ENCODE peak calls at places on chromosome 20, in seven cellular contexts. Z is esophagus muscularis mucosa, C is AG04450, L is fibroblast of mammary gland, F is tibial artery, Q is psoas muscle, W is spleen. S is an unnamed sample.

GRCh38 chr20:17888044-17888443 is 80.5 kb downstream of the SNX5 start:
- DNase-seq in W (peak; percentile 47), Z (no peak), Q (no peak), L (no peak), F (no peak), C (no peak), S (no peak)

GRCh38 chr20:380763-381580 is 412 bp downstream of the TRIB3 start:
- DNase-seq in W (peak; percentile 93), Z (no peak), F (peak; percentile 41), C (no peak), Q (peak; percentile 63), L (peak; percentile 40), S (peak; percentile 85)

GRCh38 chr20:34987288-34988175 is 31.9 kb downstream of the MYH7B start:
- DNase-seq in Z (no peak), C (no peak), L (no peak), Q (no peak), W (no peak), F (no peak), S (no peak)

GRCh38 chr20:61120595-61121515 is 131.2 kb upstream of the CDH4 start:
- DNase-seq in L (peak; percentile 88), F (peak; percentile 36), Q (no peak), W (no peak), C (peak; percentile 18), Z (no peak), S (peak; percentile 26)

GRCh38 chr20:34980543-34981213 is 25.0 kb downstream of the MYH7B start:
- DNase-seq in Q (peak; percentile 73), F (no peak), W (no peak), L (peak; percentile 13), Z (no peak), C (no peak), S (no peak)

GRCh38 chr20:18137412-18138265 is at the start of the genes KAT14 and PET117:
- DNase-seq in C (peak; percentile 84), Q (peak; percentile 96), L (peak; percentile 89), Z (peak; percentile 96), F (peak; percentile 85), W (peak; percentile 98), S (peak; percentile 97)

GRCh38 chr20:62875419-62876355 is 14.1 kb upstream of the TCFL5 start:
- DNase-seq in F (peak; percentile 87), Z (no peak), L (peak; percentile 86), W (peak; percentile 84), Q (peak; percentile 90), C (peak; percentile 32), S (peak; percentile 74)

GRCh38 chr20:34946661-34947060 is 8.9 kb downstream of the GSS start:
- DNase-seq in Z (no peak), L (no peak), Q (no peak), W (no peak), C (no peak), F (no peak), S (no peak)

GRCh38 chr20:63536241-63536977 is 767 bp downstream of the PTK6 start:
- DNase-seq in Q (no peak), C (no peak), F (no peak), Z (no peak), L (peak; percentile 57), W (peak; percentile 85), S (peak; percentile 59)

GRCh38 chr20:19565721-19566120 is 192.3 kb upstream of the RIN2 start:
- DNase-seq in L (no peak), F (no peak), W (no peak), Z (no peak), Q (no peak), C (no peak), S (no peak)

GRCh38 chr20:50510706-50511401 is 671 bp downstream of the PTPN1 start:
- DNase-seq in C (no peak), Q (peak; percentile 66), W (peak; percentile 88), L (no peak), F (no peak), Z (no peak), S (peak; percentile 68)

GRCh38 chr20:50513169-50514034 is 3.2 kb downstream of the PTPN1 start:
- DNase-seq in W (no peak), Z (no peak), Q (no peak), C (no peak), F (no peak), L (peak; percentile 88), S (no peak)

GRCh38 chr20:50509923-50510705 is at the start of gene PTPN1:
- DNase-seq in W (peak; percentile 98), F (peak; percentile 98), L (peak; percentile 98), Z (peak; percentile 100), Q (peak; percentile 99), C (peak; percentile 96), S (peak; percentile 96)

GRCh38 chr20:50514035-50514337 is 3.8 kb downstream of the PTPN1 start:
- DNase-seq in Z (no peak), W (no peak), C (no peak), L (no peak), Q (no peak), F (no peak), S (no peak)

DNA sequence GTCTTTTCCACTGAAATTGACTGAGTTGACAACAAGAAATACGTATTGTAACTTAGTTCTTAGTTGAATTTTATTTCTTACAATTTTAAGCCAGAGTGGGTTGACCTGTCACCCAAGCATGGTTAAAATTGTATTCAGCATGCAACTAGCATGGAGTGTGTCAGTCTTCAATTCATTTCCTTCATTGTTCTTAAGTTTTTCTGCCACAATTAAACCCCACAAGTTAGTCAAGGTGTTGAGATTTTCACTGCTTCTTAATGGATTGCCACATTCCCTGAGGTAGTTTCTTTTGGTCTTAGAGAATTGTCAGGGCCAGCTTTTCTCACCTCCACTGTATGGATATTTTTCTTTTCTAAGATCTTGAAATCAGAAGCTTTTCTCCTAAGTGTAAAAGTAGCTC is 2.1 kb downstream of the PTPN1 start:
- DNase-seq in Z (no peak), C (no peak), W (no peak), F (no peak), L (no peak), Q (no peak), S (no peak)
- H3K4me3 ChIP-seq in Z (peak overlapping the region; percentile 91), C (peak overlapping the region; percentile 93), W (peak overlapping the region; percentile 100), F (peak overlapping the region; percentile 91), L (peak overlapping the region; percentile 90), Q (peak overlapping the region; percentile 99), S (no peak overlapping the region)

GRCh38 chr20:42041000-42041565 is 422.9 kb upstream of the CHD6 start:
- DNase-seq in F (no peak), W (no peak), Q (no peak), C (no peak), Z (no peak), L (no peak), S (no peak)
- TF ChIP-seq CTCF in F (no peak), W (no peak), Q (no peak), C (no peak), Z (peak; percentile 7), L (no peak), S (no peak)

GRCh38 chr20:2557873-2558580 is 21.7 kb downstream of the TMC2 start:
- DNase-seq in F (no peak), L (no peak), Q (no peak), C (no peak), W (no peak), Z (no peak), S (no peak)

GRCh38 chr20:2559641-2560040 is 23.3 kb downstream of the TMC2 start:
- DNase-seq in C (no peak), L (no peak), Z (no peak), W (no peak), F (no peak), Q (no peak), S (no peak)

GRCh38 chr20:2563116-2563515 is 26.7 kb downstream of the TMC2 start:
- DNase-seq in Q (no peak), F (no peak), W (no peak), Z (no peak), C (no peak), L (no peak), S (no peak)

DNA sequence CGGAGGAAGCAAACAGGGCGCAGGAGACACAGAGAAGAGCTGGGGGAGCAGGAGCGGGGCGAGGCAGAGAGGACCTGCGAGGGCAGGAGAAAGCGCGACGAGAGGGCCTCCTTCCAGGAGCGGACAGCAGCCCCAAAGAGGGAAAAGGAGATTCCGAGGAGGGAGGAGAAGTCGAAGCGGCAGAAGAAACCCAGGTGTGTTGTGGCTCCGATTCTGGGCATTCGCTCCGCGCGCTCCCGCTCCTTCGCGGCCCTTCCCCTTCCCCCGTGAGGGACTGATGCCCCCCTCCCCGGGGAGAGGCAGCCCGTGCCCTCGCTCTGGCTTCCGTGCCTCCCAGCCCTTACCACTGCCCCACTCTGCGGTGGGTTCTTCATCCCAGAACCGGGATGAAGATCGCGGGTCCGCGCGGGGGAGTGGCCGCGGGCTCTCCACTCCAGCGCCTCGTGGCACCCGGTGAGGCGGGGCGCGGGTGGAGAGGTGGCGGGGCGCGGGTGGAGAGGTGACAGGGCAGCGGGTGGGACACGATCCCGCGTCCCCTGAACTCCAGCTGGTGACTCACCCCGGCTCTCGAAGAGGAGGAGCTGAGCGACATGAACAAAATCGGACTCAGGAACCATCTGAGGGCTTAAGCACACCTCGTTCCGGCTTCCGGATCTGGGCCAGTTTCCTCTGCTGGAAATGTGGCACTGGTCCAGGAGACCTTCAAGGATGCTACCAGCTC is 22.4 kb downstream of the TMC2 start:
- DNase-seq in C (no peak), L (peak; percentile 3), Q (no peak), Z (no peak), F (no peak), W (no peak), S (no peak)
- H3K4me3 ChIP-seq in C (no peak overlapping the region), L (no peak overlapping the region), Q (peak overlapping the region; percentile 34), Z (peak overlapping the region; percentile 40), F (peak overlapping the region; percentile 9), W (no peak overlapping the region), S (peak overlapping the region; percentile 38)

GRCh38 chr20:41249371-41249770 is 68.2 kb downstream of the ZHX3 start:
- DNase-seq in Z (no peak), Q (peak; percentile 88), L (peak; percentile 95), F (peak; percentile 83), W (no peak), C (peak; percentile 38), S (no peak)

GRCh38 chr20:41248371-41249024 is 69.0 kb downstream of the ZHX3 start:
- DNase-seq in C (no peak), Q (no peak), L (peak; percentile 97), F (peak; percentile 54), W (no peak), Z (no peak), S (no peak)

GRCh38 chr20:41247523-41248370 is 69.8 kb downstream of the ZHX3 start:
- DNase-seq in Z (no peak), F (no peak), W (no peak), L (no peak), C (no peak), Q (no peak), S (no peak)

GRCh38 chr20:41245086-41245707 is 72.3 kb downstream of the ZHX3 start:
- DNase-seq in Z (no peak), W (no peak), Q (no peak), L (peak; percentile 52), C (no peak), F (no peak), S (no peak)

DNA sequence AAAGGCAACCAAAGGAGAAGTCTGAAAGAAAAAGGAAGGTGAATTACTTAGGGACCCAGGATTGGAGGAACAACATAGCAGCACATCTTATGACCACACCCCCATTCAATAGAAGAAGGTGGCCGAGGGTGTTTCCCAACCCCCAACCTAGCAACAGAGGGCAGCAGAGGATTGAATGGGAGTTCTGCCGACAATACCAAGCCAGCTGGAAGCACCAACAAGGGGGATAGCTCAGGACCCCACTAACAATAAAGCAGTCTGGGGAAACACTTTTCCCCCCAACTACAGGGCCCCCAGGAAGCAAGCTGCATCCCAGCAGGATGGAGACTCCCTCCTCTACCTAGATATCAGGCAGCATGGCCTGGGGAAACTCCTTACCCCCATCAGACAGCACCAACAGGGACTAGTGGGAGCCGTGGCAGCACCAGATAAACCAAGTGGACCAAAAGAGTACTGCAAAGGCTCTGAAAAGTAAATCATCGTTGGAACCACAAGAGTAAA is 67.7 kb downstream of the ZHX3 start:
- DNase-seq in L (peak; percentile 74), W (no peak), Q (peak; percentile 61), Z (no peak), F (no peak), C (no peak), S (no peak)
- TF ChIP-seq CTCF in L (peak; percentile 36), W (no peak), Q (peak; percentile 24), Z (peak; percentile 53), F (peak; percentile 19), C (peak; percentile 30), S (no peak)